ENCODE peak calls at places on chromosomes 11 and 22, in seven cellular contexts. Z is heart left ventricle; P is stimulated activated CD8-positive, alpha-beta memory T cell treated with anti-CD3 and anti-CD28 coated beads, Interleukin-2, amount 100 ng/mL, for 48 hours; V is stromal cell of bone marrow; E is astrocyte of the spinal cord; U is ACHN; L is activated naive CD4-positive, alpha-beta T cell. B is an unnamed sample.
A peak's percentile ranks its signal among the peaks of the same experiment; 100 is the strongest.

GRCh38 chr11:130088909-130089668 is 19.4 kb downstream of the APLP2 start:
- DNase-seq in V (no peak), P (no peak), E (no peak), U (no peak), Z (no peak), L (no peak), B (no peak)

GRCh38 chr22:32313532-32313931 is 44.1 kb upstream of the RFPL3 start:
- DNase-seq in V (no peak), E (no peak), P (no peak), L (no peak), Z (no peak), U (no peak), B (no peak)

GRCh38 chr11:107018274-107018901 is at the start of gene GUCY1A2:
- DNase-seq in L (no peak), P (no peak), Z (peak; percentile 42), U (peak; percentile 18), V (no peak), E (peak; percentile 31), B (no peak)

GRCh38 chr11:75525433-75526191 is at the start of gene GDPD5:
- DNase-seq in E (peak; percentile 66), V (peak; percentile 52), P (peak; percentile 72), L (peak; percentile 68), U (peak; percentile 78), Z (peak; percentile 85), B (peak; percentile 62)

GRCh38 chr11:126332221-126332711 is 23.2 kb upstream of the ST3GAL4 start:
- DNase-seq in V (peak; percentile 90), U (peak; percentile 71), L (no peak), E (peak; percentile 83), Z (peak; percentile 86), P (no peak), B (peak; percentile 69)

GRCh38 chr11:96621161-96621560 is 231.3 kb downstream of the JRKL start:
- DNase-seq in L (no peak), Z (no peak), V (no peak), P (no peak), E (no peak), U (no peak), B (no peak)

GRCh38 chr11:73680687-73681086 is 34.3 kb downstream of the PLEKHB1 start:
- DNase-seq in P (no peak), U (no peak), Z (no peak), L (no peak), V (no peak), E (no peak), B (no peak)

GRCh38 chr11:124920870-124921609 is 2.0 kb downstream of the HEPN1 start:
- DNase-seq in V (no peak), P (peak; percentile 68), E (peak; percentile 58), L (peak; percentile 62), U (no peak), Z (peak; percentile 82), B (no peak)

GRCh38 chr11:120775986-120776682 is 247.8 kb upstream of the TBCEL start:
- DNase-seq in L (no peak), E (no peak), Z (no peak), V (no peak), P (no peak), U (no peak), B (no peak)